ENCODE peak calls at places on chromosomes 4 and X, in ten cellular contexts. One of them, this sample, is unnamed.

GRCh38 chr4:180560896-180561295 is 1682.3 kb upstream of the TENM3 start:
- DNase-seq in left lung: no peak
- DNase-seq in K562: no peak
- DNase-seq in AG09309: no peak
- DNase-seq in fibroblast of the aortic adventitia: no peak
- DNase-seq in neural progenitor cell: no peak
- DNase-seq in HL-60: no peak
- DNase-seq in astrocyte of the spinal cord: peak; percentile 61
- DNase-seq in ovary: no peak
- DNase-seq in transverse colon: no peak
- DNase-seq in this sample: no peak

GRCh38 chr4:114217150-114217817 is 237.8 kb upstream of the ARSJ start:
- DNase-seq in left lung: no peak
- DNase-seq in K562: no peak
- DNase-seq in AG09309: no peak
- DNase-seq in fibroblast of the aortic adventitia: no peak
- DNase-seq in neural progenitor cell: no peak
- DNase-seq in HL-60: no peak
- DNase-seq in astrocyte of the spinal cord: no peak
- DNase-seq in ovary: no peak
- DNase-seq in transverse colon: no peak
- DNase-seq in this sample: no peak

GRCh38 chrX:40262641-40263560 is 165.1 kb upstream of the BCOR start:
- DNase-seq in left lung: no peak
- DNase-seq in K562: no peak
- DNase-seq in AG09309: no peak
- DNase-seq in fibroblast of the aortic adventitia: peak; percentile 75
- DNase-seq in neural progenitor cell: no peak
- DNase-seq in HL-60: no peak
- DNase-seq in astrocyte of the spinal cord: peak; percentile 37
- DNase-seq in ovary: peak; percentile 79
- DNase-seq in transverse colon: no peak
- DNase-seq in this sample: no peak

GRCh38 chrX:73943572-73943899 is 360.4 kb upstream of the ZCCHC13 start:
- DNase-seq in left lung: no peak
- DNase-seq in K562: no peak
- DNase-seq in AG09309: no peak
- DNase-seq in fibroblast of the aortic adventitia: no peak
- DNase-seq in neural progenitor cell: no peak
- DNase-seq in HL-60: no peak
- DNase-seq in astrocyte of the spinal cord: no peak
- DNase-seq in ovary: no peak
- DNase-seq in transverse colon: no peak
- DNase-seq in this sample: no peak

GRCh38 chrX:76183289-76184057 is 10.6 kb downstream of the PBDC1 start:
- DNase-seq in left lung: no peak
- DNase-seq in K562: no peak
- DNase-seq in AG09309: peak; percentile 46
- DNase-seq in fibroblast of the aortic adventitia: peak; percentile 17
- DNase-seq in neural progenitor cell: no peak
- DNase-seq in HL-60: no peak
- DNase-seq in astrocyte of the spinal cord: peak; percentile 73
- DNase-seq in ovary: no peak
- DNase-seq in transverse colon: no peak
- DNase-seq in this sample: peak; percentile 53

GRCh38 chr4:2757426-2757825 is 1.3 kb upstream of the TNIP2 start:
- DNase-seq in left lung: peak; percentile 27
- DNase-seq in K562: no peak
- DNase-seq in AG09309: no peak
- DNase-seq in fibroblast of the aortic adventitia: no peak
- DNase-seq in neural progenitor cell: no peak
- DNase-seq in HL-60: no peak
- DNase-seq in astrocyte of the spinal cord: no peak
- DNase-seq in ovary: no peak
- DNase-seq in transverse colon: no peak
- DNase-seq in this sample: no peak

GRCh38 chrX:107450823-107451509 is 1.5 kb downstream of the FRMPD3 start:
- DNase-seq in left lung: no peak
- DNase-seq in K562: peak; percentile 16
- DNase-seq in AG09309: no peak
- DNase-seq in fibroblast of the aortic adventitia: no peak
- DNase-seq in neural progenitor cell: peak; percentile 82
- DNase-seq in HL-60: no peak
- DNase-seq in astrocyte of the spinal cord: no peak
- DNase-seq in ovary: peak; percentile 54
- DNase-seq in transverse colon: no peak
- DNase-seq in this sample: no peak

GRCh38 chr4:109014593-109015412 is 251.9 kb upstream of the ETNPPL start:
- DNase-seq in left lung: no peak
- DNase-seq in K562: no peak
- DNase-seq in AG09309: no peak
- DNase-seq in fibroblast of the aortic adventitia: no peak
- DNase-seq in neural progenitor cell: no peak
- DNase-seq in HL-60: no peak
- DNase-seq in astrocyte of the spinal cord: no peak
- DNase-seq in ovary: no peak
- DNase-seq in transverse colon: no peak
- DNase-seq in this sample: no peak

GRCh38 chr4:188624370-188624769 is 485.1 kb downstream of the TRIML1 start:
- DNase-seq in left lung: no peak
- DNase-seq in K562: no peak
- DNase-seq in AG09309: no peak
- DNase-seq in fibroblast of the aortic adventitia: no peak
- DNase-seq in neural progenitor cell: no peak
- DNase-seq in HL-60: no peak
- DNase-seq in astrocyte of the spinal cord: no peak
- DNase-seq in ovary: no peak
- DNase-seq in transverse colon: no peak
- DNase-seq in this sample: no peak

GRCh38 chr4:10019521-10020051 is 1.7 kb downstream of the SLC2A9 start:
- DNase-seq in left lung: no peak
- DNase-seq in K562: no peak
- DNase-seq in AG09309: no peak
- DNase-seq in fibroblast of the aortic adventitia: no peak
- DNase-seq in neural progenitor cell: no peak
- DNase-seq in HL-60: no peak
- DNase-seq in astrocyte of the spinal cord: no peak
- DNase-seq in ovary: peak; percentile 55
- DNase-seq in transverse colon: no peak
- DNase-seq in this sample: no peak
- TF ChIP-seq CTCF in left lung: no peak
- TF ChIP-seq CTCF in K562: no peak
- TF ChIP-seq CTCF in AG09309: no peak
- TF ChIP-seq CTCF in fibroblast of the aortic adventitia: no peak
- TF ChIP-seq CTCF in neural progenitor cell: no peak
- TF ChIP-seq CTCF in HL-60: no peak
- TF ChIP-seq CTCF in astrocyte of the spinal cord: no peak
- TF ChIP-seq CTCF in ovary: no peak
- TF ChIP-seq CTCF in transverse colon: no peak
- TF ChIP-seq CTCF in this sample: no peak

GRCh38 chr4:83125738-83126141 is 11.2 kb upstream of the PLAC8 start:
- DNase-seq in left lung: no peak
- DNase-seq in K562: no peak
- DNase-seq in AG09309: no peak
- DNase-seq in fibroblast of the aortic adventitia: no peak
- DNase-seq in neural progenitor cell: no peak
- DNase-seq in HL-60: peak; percentile 88
- DNase-seq in astrocyte of the spinal cord: no peak
- DNase-seq in ovary: no peak
- DNase-seq in transverse colon: peak; percentile 85
- DNase-seq in this sample: no peak

GRCh38 chr4:83128235-83128929 is 13.9 kb upstream of the PLAC8 start:
- DNase-seq in left lung: no peak
- DNase-seq in K562: no peak
- DNase-seq in AG09309: peak; percentile 85
- DNase-seq in fibroblast of the aortic adventitia: peak; percentile 81
- DNase-seq in neural progenitor cell: no peak
- DNase-seq in HL-60: peak; percentile 89
- DNase-seq in astrocyte of the spinal cord: peak; percentile 79
- DNase-seq in ovary: no peak
- DNase-seq in transverse colon: peak; percentile 32
- DNase-seq in this sample: peak; percentile 78

GRCh38 chr4:83121246-83121645 is 6.7 kb upstream of the PLAC8 start:
- DNase-seq in left lung: no peak
- DNase-seq in K562: no peak
- DNase-seq in AG09309: no peak
- DNase-seq in fibroblast of the aortic adventitia: no peak
- DNase-seq in neural progenitor cell: no peak
- DNase-seq in HL-60: no peak
- DNase-seq in astrocyte of the spinal cord: no peak
- DNase-seq in ovary: no peak
- DNase-seq in transverse colon: no peak
- DNase-seq in this sample: no peak

GRCh38 chr4:83129258-83129657 is 14.7 kb upstream of the PLAC8 start:
- DNase-seq in left lung: no peak
- DNase-seq in K562: no peak
- DNase-seq in AG09309: no peak
- DNase-seq in fibroblast of the aortic adventitia: no peak
- DNase-seq in neural progenitor cell: no peak
- DNase-seq in HL-60: no peak
- DNase-seq in astrocyte of the spinal cord: no peak
- DNase-seq in ovary: no peak
- DNase-seq in transverse colon: peak; percentile 52
- DNase-seq in this sample: no peak

DNA sequence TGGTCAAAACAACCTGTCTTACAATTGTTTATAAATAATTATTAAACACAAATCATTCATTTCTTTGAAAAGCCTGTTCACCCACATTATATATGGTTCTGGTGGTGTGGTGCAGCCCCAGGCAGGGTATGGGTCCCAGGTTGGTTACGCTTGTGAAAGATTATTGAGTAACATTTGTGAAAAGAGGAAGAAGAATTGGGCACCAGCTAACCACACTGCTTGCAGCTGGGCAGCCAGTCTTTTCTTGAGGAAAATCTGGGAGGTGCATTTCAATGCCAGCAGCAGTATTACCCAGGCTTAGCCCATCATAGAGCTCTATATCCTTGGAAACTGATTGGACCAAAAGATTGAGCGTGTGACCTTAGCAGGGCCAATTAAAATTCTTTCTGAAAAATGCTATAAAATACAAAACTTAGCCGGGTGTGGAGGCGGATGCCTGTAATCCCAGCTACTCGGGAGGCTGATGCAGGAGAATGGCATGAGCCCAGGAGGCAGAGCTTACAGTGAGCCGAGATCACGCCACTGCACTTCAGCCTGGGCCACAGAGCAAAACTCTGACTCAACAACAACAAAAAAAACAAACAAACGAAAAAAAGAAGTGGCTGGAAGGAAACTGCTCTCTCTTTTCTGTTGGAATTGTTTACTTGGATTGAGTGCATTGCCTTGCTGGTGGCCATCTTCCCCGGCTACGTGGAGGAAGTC is 9.7 kb upstream of the PLAC8 start:
- DNase-seq in left lung: peak; percentile 51
- DNase-seq in K562: no peak
- DNase-seq in AG09309: no peak
- DNase-seq in fibroblast of the aortic adventitia: no peak
- DNase-seq in neural progenitor cell: no peak
- DNase-seq in HL-60: peak; percentile 95
- DNase-seq in astrocyte of the spinal cord: no peak
- DNase-seq in ovary: no peak
- DNase-seq in transverse colon: peak; percentile 32
- DNase-seq in this sample: no peak
- H3K4me3 ChIP-seq in left lung: no peak overlapping the region
- H3K4me3 ChIP-seq in K562: no peak overlapping the region
- H3K4me3 ChIP-seq in AG09309: no peak overlapping the region
- H3K4me3 ChIP-seq in fibroblast of the aortic adventitia: no peak overlapping the region
- H3K4me3 ChIP-seq in neural progenitor cell: no peak overlapping the region
- H3K4me3 ChIP-seq in HL-60: no peak overlapping the region
- H3K4me3 ChIP-seq in astrocyte of the spinal cord: no peak overlapping the region
- H3K4me3 ChIP-seq in ovary: no peak overlapping the region
- H3K4me3 ChIP-seq in transverse colon: no peak overlapping the region
- H3K4me3 ChIP-seq in this sample: no peak overlapping the region

GRCh38 chrX:154430916-154431315 is 2.4 kb downstream of the ATP6AP1 start:
- DNase-seq in left lung: no peak
- DNase-seq in K562: no peak
- DNase-seq in AG09309: no peak
- DNase-seq in fibroblast of the aortic adventitia: no peak
- DNase-seq in neural progenitor cell: no peak
- DNase-seq in HL-60: peak; percentile 75
- DNase-seq in astrocyte of the spinal cord: no peak
- DNase-seq in ovary: no peak
- DNase-seq in transverse colon: no peak
- DNase-seq in this sample: no peak

GRCh38 chrX:154426916-154427792 is 1.3 kb upstream of the ATP6AP1 start:
- DNase-seq in left lung: no peak
- DNase-seq in K562: no peak
- DNase-seq in AG09309: no peak
- DNase-seq in fibroblast of the aortic adventitia: no peak
- DNase-seq in neural progenitor cell: no peak
- DNase-seq in HL-60: peak; percentile 37
- DNase-seq in astrocyte of the spinal cord: no peak
- DNase-seq in ovary: no peak
- DNase-seq in transverse colon: no peak
- DNase-seq in this sample: no peak

GRCh38 chrX:154430504-154430903 is 2.0 kb downstream of the ATP6AP1 start:
- DNase-seq in left lung: no peak
- DNase-seq in K562: peak; percentile 67
- DNase-seq in AG09309: no peak
- DNase-seq in fibroblast of the aortic adventitia: no peak
- DNase-seq in neural progenitor cell: no peak
- DNase-seq in HL-60: no peak
- DNase-seq in astrocyte of the spinal cord: no peak
- DNase-seq in ovary: no peak
- DNase-seq in transverse colon: no peak
- DNase-seq in this sample: no peak

GRCh38 chrX:154429708-154430107 is 1.2 kb downstream of the ATP6AP1 start:
- DNase-seq in left lung: no peak
- DNase-seq in K562: no peak
- DNase-seq in AG09309: no peak
- DNase-seq in fibroblast of the aortic adventitia: no peak
- DNase-seq in neural progenitor cell: no peak
- DNase-seq in HL-60: no peak
- DNase-seq in astrocyte of the spinal cord: no peak
- DNase-seq in ovary: no peak
- DNase-seq in transverse colon: no peak
- DNase-seq in this sample: no peak

GRCh38 chrX:154428176-154429171 is at the start of gene ATP6AP1:
- DNase-seq in left lung: peak; percentile 94
- DNase-seq in K562: peak; percentile 95
- DNase-seq in AG09309: peak; percentile 78
- DNase-seq in fibroblast of the aortic adventitia: peak; percentile 93
- DNase-seq in neural progenitor cell: peak; percentile 93
- DNase-seq in HL-60: peak; percentile 95
- DNase-seq in astrocyte of the spinal cord: peak; percentile 94
- DNase-seq in ovary: peak; percentile 92
- DNase-seq in transverse colon: peak; percentile 93
- DNase-seq in this sample: peak; percentile 41
- TF ChIP-seq CTCF in left lung: no peak
- TF ChIP-seq CTCF in K562: peak; percentile 20
- TF ChIP-seq CTCF in AG09309: no peak
- TF ChIP-seq CTCF in fibroblast of the aortic adventitia: no peak
- TF ChIP-seq CTCF in neural progenitor cell: no peak
- TF ChIP-seq CTCF in HL-60: no peak
- TF ChIP-seq CTCF in astrocyte of the spinal cord: no peak
- TF ChIP-seq CTCF in ovary: no peak
- TF ChIP-seq CTCF in transverse colon: no peak
- TF ChIP-seq CTCF in this sample: no peak

DNA sequence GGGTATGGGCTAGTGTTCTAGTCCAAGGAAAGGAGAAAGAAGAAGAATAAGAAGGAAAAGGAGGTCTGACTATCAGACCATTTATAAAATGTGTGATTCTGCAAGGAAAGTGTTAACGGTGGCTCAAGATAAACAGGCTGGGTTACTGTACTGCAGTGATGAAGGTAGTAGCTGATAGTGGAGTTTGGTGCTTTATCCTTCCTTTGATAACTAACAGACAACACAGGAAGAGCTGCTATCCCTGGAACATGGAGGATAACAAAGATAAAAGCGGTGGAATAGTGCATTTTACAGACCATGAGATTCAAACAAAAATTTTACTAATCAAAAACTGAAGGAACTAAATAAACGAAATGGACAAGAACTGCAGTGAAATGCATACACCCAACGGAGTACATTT is 2.5 kb downstream of the UNC5C start:
- DNase-seq in left lung: no peak
- DNase-seq in K562: no peak
- DNase-seq in AG09309: no peak
- DNase-seq in fibroblast of the aortic adventitia: no peak
- DNase-seq in neural progenitor cell: no peak
- DNase-seq in HL-60: no peak
- DNase-seq in astrocyte of the spinal cord: no peak
- DNase-seq in ovary: no peak
- DNase-seq in transverse colon: no peak
- DNase-seq in this sample: no peak
- H3K4me3 ChIP-seq in left lung: peak overlapping the region; percentile 43
- H3K4me3 ChIP-seq in K562: no peak overlapping the region
- H3K4me3 ChIP-seq in AG09309: no peak overlapping the region
- H3K4me3 ChIP-seq in fibroblast of the aortic adventitia: peak overlapping the region; percentile 3
- H3K4me3 ChIP-seq in neural progenitor cell: peak overlapping the region; percentile 68
- H3K4me3 ChIP-seq in HL-60: no peak overlapping the region
- H3K4me3 ChIP-seq in astrocyte of the spinal cord: no peak overlapping the region
- H3K4me3 ChIP-seq in ovary: no peak overlapping the region
- H3K4me3 ChIP-seq in transverse colon: no peak overlapping the region
- H3K4me3 ChIP-seq in this sample: no peak overlapping the region